ENCODE peak calls at places on chromosome 11, in eight cellular contexts. One of them, this sample, is unnamed.

GRCh38 chr11:28566643-28567042 is 458.5 kb downstream of the METTL15 start:
- DNase-seq in effector memory CD4-positive, alpha-beta T cell: no peak
- DNase-seq in substantia nigra: peak
- DNase-seq in ovary: peak
- DNase-seq in pancreas: peak
- DNase-seq in RWPE1: peak
- DNase-seq in tibial artery: peak
- DNase-seq in CD4-positive, alpha-beta T cell: no peak
- DNase-seq in this sample: peak

GRCh38 chr11:16154715-16155396 is 201.5 kb downstream of the SOX6 start:
- DNase-seq in CD4-positive, alpha-beta T cell: no peak
- DNase-seq in substantia nigra: no peak
- DNase-seq in ovary: no peak
- DNase-seq in tibial artery: no peak
- DNase-seq in pancreas: no peak
- DNase-seq in effector memory CD4-positive, alpha-beta T cell: no peak
- DNase-seq in RWPE1: peak
- DNase-seq in this sample: no peak

GRCh38 chr11:6413791-6414231 is 5.1 kb downstream of the APBB1 start:
- DNase-seq in ovary: no peak
- DNase-seq in effector memory CD4-positive, alpha-beta T cell: no peak
- DNase-seq in CD4-positive, alpha-beta T cell: peak
- DNase-seq in RWPE1: no peak
- DNase-seq in tibial artery: no peak
- DNase-seq in substantia nigra: no peak
- DNase-seq in pancreas: no peak
- DNase-seq in this sample: peak

GRCh38 chr11:5696210-5696609 is 6.6 kb downstream of the TRIM22 start:
- DNase-seq in effector memory CD4-positive, alpha-beta T cell: no peak
- DNase-seq in tibial artery: no peak
- DNase-seq in ovary: no peak
- DNase-seq in substantia nigra: no peak
- DNase-seq in CD4-positive, alpha-beta T cell: no peak
- DNase-seq in pancreas: no peak
- DNase-seq in RWPE1: no peak
- DNase-seq in this sample: no peak

GRCh38 chr11:73331138-73331916 is 23.3 kb downstream of the ARHGEF17 start:
- DNase-seq in substantia nigra: no peak
- DNase-seq in pancreas: no peak
- DNase-seq in RWPE1: no peak
- DNase-seq in tibial artery: no peak
- DNase-seq in ovary: peak
- DNase-seq in effector memory CD4-positive, alpha-beta T cell: no peak
- DNase-seq in CD4-positive, alpha-beta T cell: no peak
- DNase-seq in this sample: no peak

GRCh38 chr11:71199226-71199815 is 53.1 kb downstream of the SHANK2 start:
- DNase-seq in substantia nigra: no peak
- DNase-seq in pancreas: no peak
- DNase-seq in effector memory CD4-positive, alpha-beta T cell: no peak
- DNase-seq in ovary: no peak
- DNase-seq in CD4-positive, alpha-beta T cell: no peak
- DNase-seq in tibial artery: no peak
- DNase-seq in RWPE1: no peak
- DNase-seq in this sample: no peak

GRCh38 chr11:26149585-26149984 is 182.3 kb upstream of the ANO3 start:
- DNase-seq in substantia nigra: no peak
- DNase-seq in pancreas: peak
- DNase-seq in tibial artery: no peak
- DNase-seq in ovary: no peak
- DNase-seq in RWPE1: no peak
- DNase-seq in effector memory CD4-positive, alpha-beta T cell: no peak
- DNase-seq in CD4-positive, alpha-beta T cell: no peak
- DNase-seq in this sample: no peak

GRCh38 chr11:92211576-92212167 is 12.9 kb upstream of the FAT3 start:
- DNase-seq in RWPE1: no peak
- DNase-seq in substantia nigra: peak
- DNase-seq in CD4-positive, alpha-beta T cell: no peak
- DNase-seq in tibial artery: peak
- DNase-seq in effector memory CD4-positive, alpha-beta T cell: no peak
- DNase-seq in pancreas: no peak
- DNase-seq in ovary: no peak
- DNase-seq in this sample: no peak

GRCh38 chr11:109994896-109995295 is 98.3 kb upstream of the ZC3H12C start:
- DNase-seq in CD4-positive, alpha-beta T cell: no peak
- DNase-seq in substantia nigra: no peak
- DNase-seq in effector memory CD4-positive, alpha-beta T cell: no peak
- DNase-seq in RWPE1: no peak
- DNase-seq in ovary: no peak
- DNase-seq in tibial artery: no peak
- DNase-seq in pancreas: no peak
- DNase-seq in this sample: no peak

GRCh38 chr11:131917634-131918384 is 547.4 kb downstream of the NTM start:
- DNase-seq in effector memory CD4-positive, alpha-beta T cell: no peak
- DNase-seq in pancreas: no peak
- DNase-seq in substantia nigra: no peak
- DNase-seq in RWPE1: no peak
- DNase-seq in tibial artery: no peak
- DNase-seq in ovary: no peak
- DNase-seq in CD4-positive, alpha-beta T cell: no peak
- DNase-seq in this sample: no peak

GRCh38 chr11:32034149-32034548 is 56.7 kb upstream of the RCN1 start:
- DNase-seq in RWPE1: no peak
- DNase-seq in pancreas: no peak
- DNase-seq in substantia nigra: no peak
- DNase-seq in effector memory CD4-positive, alpha-beta T cell: no peak
- DNase-seq in CD4-positive, alpha-beta T cell: no peak
- DNase-seq in ovary: no peak
- DNase-seq in tibial artery: no peak
- DNase-seq in this sample: no peak

GRCh38 chr11:74730601-74731260 is 495 bp downstream of the CHRDL2 start:
- DNase-seq in CD4-positive, alpha-beta T cell: no peak
- DNase-seq in RWPE1: no peak
- DNase-seq in substantia nigra: no peak
- DNase-seq in ovary: no peak
- DNase-seq in pancreas: peak
- DNase-seq in effector memory CD4-positive, alpha-beta T cell: no peak
- DNase-seq in tibial artery: peak
- DNase-seq in this sample: no peak

GRCh38 chr11:97525273-97525672 is 1135.5 kb downstream of the JRKL start:
- DNase-seq in pancreas: no peak
- DNase-seq in tibial artery: no peak
- DNase-seq in RWPE1: no peak
- DNase-seq in CD4-positive, alpha-beta T cell: no peak
- DNase-seq in effector memory CD4-positive, alpha-beta T cell: no peak
- DNase-seq in substantia nigra: no peak
- DNase-seq in ovary: no peak
- DNase-seq in this sample: no peak

GRCh38 chr11:13336246-13336873 is 58.8 kb downstream of the BMAL1 start:
- DNase-seq in tibial artery: no peak
- DNase-seq in substantia nigra: no peak
- DNase-seq in RWPE1: no peak
- DNase-seq in effector memory CD4-positive, alpha-beta T cell: no peak
- DNase-seq in ovary: no peak
- DNase-seq in pancreas: no peak
- DNase-seq in CD4-positive, alpha-beta T cell: no peak
- DNase-seq in this sample: no peak

GRCh38 chr11:65207918-65208784 is 26.4 kb downstream of the CAPN1 start:
- DNase-seq in pancreas: no peak
- DNase-seq in substantia nigra: no peak
- DNase-seq in ovary: no peak
- DNase-seq in RWPE1: no peak
- DNase-seq in tibial artery: no peak
- DNase-seq in effector memory CD4-positive, alpha-beta T cell: no peak
- DNase-seq in CD4-positive, alpha-beta T cell: peak
- DNase-seq in this sample: no peak

GRCh38 chr11:119615003-119615878 is 113.8 kb downstream of the NECTIN1 start:
- DNase-seq in RWPE1: peak
- DNase-seq in ovary: no peak
- DNase-seq in pancreas: no peak
- DNase-seq in effector memory CD4-positive, alpha-beta T cell: no peak
- DNase-seq in CD4-positive, alpha-beta T cell: no peak
- DNase-seq in substantia nigra: peak
- DNase-seq in tibial artery: no peak
- DNase-seq in this sample: no peak

GRCh38 chr11:119618208-119618909 is 110.6 kb downstream of the NECTIN1 start:
- DNase-seq in effector memory CD4-positive, alpha-beta T cell: no peak
- DNase-seq in tibial artery: peak
- DNase-seq in pancreas: no peak
- DNase-seq in RWPE1: no peak
- DNase-seq in CD4-positive, alpha-beta T cell: no peak
- DNase-seq in substantia nigra: peak
- DNase-seq in ovary: no peak
- DNase-seq in this sample: peak

GRCh38 chr11:71138737-71139425 is 113.5 kb downstream of the SHANK2 start:
- DNase-seq in substantia nigra: peak
- DNase-seq in ovary: no peak
- DNase-seq in pancreas: no peak
- DNase-seq in effector memory CD4-positive, alpha-beta T cell: no peak
- DNase-seq in RWPE1: no peak
- DNase-seq in tibial artery: peak
- DNase-seq in CD4-positive, alpha-beta T cell: no peak
- DNase-seq in this sample: peak

GRCh38 chr11:65727865-65728264 is 7.3 kb upstream of the RNASEH2C start:
- DNase-seq in effector memory CD4-positive, alpha-beta T cell: no peak
- DNase-seq in ovary: no peak
- DNase-seq in tibial artery: no peak
- DNase-seq in substantia nigra: no peak
- DNase-seq in CD4-positive, alpha-beta T cell: no peak
- DNase-seq in pancreas: no peak
- DNase-seq in RWPE1: no peak
- DNase-seq in this sample: no peak

GRCh38 chr11:69337211-69337721 is 43.3 kb downstream of the MYEOV start:
- DNase-seq in tibial artery: peak
- DNase-seq in RWPE1: no peak
- DNase-seq in CD4-positive, alpha-beta T cell: no peak
- DNase-seq in substantia nigra: no peak
- DNase-seq in ovary: no peak
- DNase-seq in effector memory CD4-positive, alpha-beta T cell: no peak
- DNase-seq in pancreas: no peak
- DNase-seq in this sample: no peak

GRCh38 chr11:13189561-13190435 is 87.8 kb upstream of the BMAL1 start:
- DNase-seq in pancreas: no peak
- DNase-seq in tibial artery: no peak
- DNase-seq in substantia nigra: no peak
- DNase-seq in ovary: no peak
- DNase-seq in CD4-positive, alpha-beta T cell: no peak
- DNase-seq in RWPE1: no peak
- DNase-seq in effector memory CD4-positive, alpha-beta T cell: no peak
- DNase-seq in this sample: no peak

DNA sequence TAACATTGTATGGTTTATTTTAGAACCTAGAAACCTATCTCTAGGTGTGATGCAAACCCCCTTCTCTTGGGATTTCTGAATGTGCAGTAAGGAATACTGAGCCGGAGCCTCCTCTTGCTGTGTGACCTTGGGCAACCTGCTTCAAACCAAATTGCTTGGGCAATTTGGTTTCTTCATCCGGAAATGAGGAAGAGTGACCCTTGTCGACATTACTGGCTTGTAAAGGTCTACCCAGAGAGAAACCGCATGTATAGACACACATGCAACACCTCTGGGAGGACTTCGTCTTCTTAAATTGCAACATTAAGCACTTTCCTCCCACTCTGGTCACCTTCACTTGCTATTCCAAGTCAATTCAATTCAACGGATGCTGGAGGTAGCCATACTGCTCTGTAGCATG is 19.6 kb upstream of the TP53I11 start:
- DNase-seq in ovary: no peak
- DNase-seq in tibial artery: no peak
- DNase-seq in effector memory CD4-positive, alpha-beta T cell: no peak
- DNase-seq in CD4-positive, alpha-beta T cell: no peak
- DNase-seq in pancreas: no peak
- DNase-seq in substantia nigra: no peak
- DNase-seq in RWPE1: no peak
- DNase-seq in this sample: no peak
- H3K27ac ChIP-seq in ovary: no peak
- H3K27ac ChIP-seq in tibial artery: no peak
- H3K27ac ChIP-seq in effector memory CD4-positive, alpha-beta T cell: no peak
- H3K27ac ChIP-seq in CD4-positive, alpha-beta T cell: no peak
- H3K27ac ChIP-seq in pancreas: no peak
- H3K27ac ChIP-seq in substantia nigra: no peak
- H3K27ac ChIP-seq in RWPE1: no peak
- H3K27ac ChIP-seq in this sample: no peak

GRCh38 chr11:34029176-34029575 is 22.4 kb upstream of the CAPRIN1 start:
- DNase-seq in ovary: no peak
- DNase-seq in CD4-positive, alpha-beta T cell: no peak
- DNase-seq in effector memory CD4-positive, alpha-beta T cell: no peak
- DNase-seq in tibial artery: no peak
- DNase-seq in pancreas: no peak
- DNase-seq in substantia nigra: no peak
- DNase-seq in RWPE1: no peak
- DNase-seq in this sample: no peak
- H3K27ac ChIP-seq in ovary: no peak
- H3K27ac ChIP-seq in CD4-positive, alpha-beta T cell: no peak
- H3K27ac ChIP-seq in effector memory CD4-positive, alpha-beta T cell: no peak
- H3K27ac ChIP-seq in tibial artery: no peak
- H3K27ac ChIP-seq in pancreas: no peak
- H3K27ac ChIP-seq in substantia nigra: no peak
- H3K27ac ChIP-seq in RWPE1: peak
- H3K27ac ChIP-seq in this sample: no peak

DNA sequence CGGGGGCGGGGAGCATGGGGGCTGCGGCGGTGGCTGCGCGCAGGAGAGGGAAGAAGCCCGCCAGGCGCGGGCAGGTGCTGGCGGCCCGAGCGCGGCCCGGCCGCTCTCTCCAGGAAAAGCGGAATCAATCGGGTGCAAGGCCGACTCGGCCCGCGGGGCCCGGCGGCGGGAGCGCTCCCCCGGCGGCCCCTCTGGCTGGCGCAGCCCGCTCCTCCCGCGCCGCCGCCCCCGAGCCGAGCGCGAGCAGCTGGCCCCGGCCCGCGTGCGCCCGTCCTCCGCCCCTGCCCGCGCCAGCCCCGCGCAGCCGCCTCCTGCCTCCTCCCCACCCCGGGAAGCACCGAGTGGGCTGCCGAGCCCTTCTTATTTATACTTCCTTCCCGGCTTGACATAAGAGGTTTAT is at the start of gene ADAMTS8:
- DNase-seq in pancreas: no peak
- DNase-seq in CD4-positive, alpha-beta T cell: no peak
- DNase-seq in substantia nigra: peak
- DNase-seq in ovary: no peak
- DNase-seq in effector memory CD4-positive, alpha-beta T cell: no peak
- DNase-seq in tibial artery: no peak
- DNase-seq in RWPE1: no peak
- DNase-seq in this sample: peak
- H3K27ac ChIP-seq in pancreas: no peak
- H3K27ac ChIP-seq in CD4-positive, alpha-beta T cell: no peak
- H3K27ac ChIP-seq in substantia nigra: peak
- H3K27ac ChIP-seq in ovary: no peak
- H3K27ac ChIP-seq in effector memory CD4-positive, alpha-beta T cell: no peak
- H3K27ac ChIP-seq in tibial artery: peak
- H3K27ac ChIP-seq in RWPE1: no peak
- H3K27ac ChIP-seq in this sample: no peak

DNA sequence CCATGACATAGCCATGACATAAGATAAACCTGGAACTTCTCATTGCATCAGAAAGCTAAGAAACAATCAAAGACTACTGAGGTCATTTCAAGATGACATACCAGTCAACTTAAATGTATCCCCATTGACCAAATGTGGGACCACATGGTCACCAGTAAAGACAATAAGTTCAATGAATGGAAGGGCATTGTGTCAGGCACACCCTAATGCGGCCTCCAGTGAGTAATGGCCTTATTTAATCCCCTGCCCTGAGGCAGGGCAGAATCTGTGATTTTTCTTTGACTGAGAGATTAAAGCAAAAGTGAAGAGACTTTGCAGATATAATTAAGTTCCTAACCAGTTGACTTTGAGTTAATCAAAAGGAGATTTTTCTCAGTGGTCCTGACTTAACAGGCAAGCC is 17.3 kb upstream of the SYT8 start:
- DNase-seq in effector memory CD4-positive, alpha-beta T cell: no peak
- DNase-seq in tibial artery: no peak
- DNase-seq in pancreas: no peak
- DNase-seq in ovary: no peak
- DNase-seq in CD4-positive, alpha-beta T cell: no peak
- DNase-seq in substantia nigra: no peak
- DNase-seq in RWPE1: peak
- DNase-seq in this sample: no peak
- H3K27ac ChIP-seq in effector memory CD4-positive, alpha-beta T cell: no peak
- H3K27ac ChIP-seq in tibial artery: no peak
- H3K27ac ChIP-seq in pancreas: no peak
- H3K27ac ChIP-seq in ovary: no peak
- H3K27ac ChIP-seq in CD4-positive, alpha-beta T cell: no peak
- H3K27ac ChIP-seq in substantia nigra: no peak
- H3K27ac ChIP-seq in RWPE1: no peak
- H3K27ac ChIP-seq in this sample: no peak

This sample was measured in caudate nucleus.